ENCODE peak calls at places on chromosomes 4 and X, in eight cellular contexts. C is WERI-Rb-1, B is thoracic aorta, Q is heart right ventricle, M is fibroblast of lung, L is left ventricle myocardium inferior, S is IMR-90, W is body of pancreas. V is an unnamed sample. For H3K36me3, the result is how much of the 10 kb centered on the place peaks cover.

GRCh38 chr4:108950158-108950915 is 187.5 kb upstream of the ETNPPL start:
- DNase-seq in B (no peak), M (peak), L (no peak), Q (no peak), W (no peak), C (no peak), S (no peak), V (no peak)

GRCh38 chr4:5039800-5040199 is 11.5 kb upstream of the STK32B start:
- DNase-seq in W (no peak), C (no peak), M (no peak), B (no peak), L (no peak), S (no peak), Q (no peak), V (no peak)

GRCh38 chrX:133856819-133857218 is 128.6 kb downstream of the GPC3 start:
- DNase-seq in C (no peak), Q (no peak), M (no peak), B (no peak), L (no peak), W (no peak), S (no peak), V (no peak)

GRCh38 chr4:99054428-99054994 is 34.1 kb downstream of the ADH5 start:
- DNase-seq in M (no peak), S (no peak), Q (no peak), B (no peak), W (no peak), C (no peak), L (no peak), V (no peak)

GRCh38 chr4:107896158-107896645 is 35.1 kb upstream of the CYP2U1 start:
- DNase-seq in W (no peak), Q (no peak), B (no peak), M (peak), L (no peak), C (no peak), S (peak), V (peak)

GRCh38 chrX:11143931-11144678 is 33.0 kb downstream of the HCCS start:
- DNase-seq in S (peak), C (peak), B (peak), L (no peak), Q (no peak), M (peak), W (peak), V (peak)

GRCh38 chr4:78629991-78630541 is 78.5 kb downstream of the ANXA3 start:
- DNase-seq in L (no peak), S (no peak), M (no peak), W (peak), Q (no peak), C (no peak), B (no peak), V (no peak)

GRCh38 chrX:45775462-45775861 is 574.8 kb upstream of the DIPK2B start:
- DNase-seq in S (peak), B (no peak), W (no peak), L (no peak), Q (no peak), M (peak), C (no peak), V (peak)

GRCh38 chrX:153969904-153970397 is 1.7 kb downstream of the HCFC1 start:
- DNase-seq in W (no peak), Q (no peak), C (no peak), B (no peak), M (peak), L (no peak), S (peak), V (no peak)

GRCh38 chr4:67754288-67754687 is at the start of gene GNRHR:
- DNase-seq in W (no peak), B (no peak), L (no peak), C (no peak), M (no peak), S (no peak), Q (no peak), V (no peak)

GRCh38 chrX:124475358-124475757 is 129.0 kb downstream of the SH2D1A start:
- DNase-seq in M (no peak), C (no peak), W (no peak), B (no peak), L (no peak), S (no peak), Q (no peak), V (no peak)

GRCh38 chr4:143381171-143382118 is 44.8 kb downstream of the GAB1 start:
- DNase-seq in S (peak), C (no peak), B (peak), L (peak), W (peak), M (peak), Q (peak), V (peak)

GRCh38 chr4:185359767-185360446 is 35.8 kb downstream of the LRP2BP start:
- DNase-seq in W (no peak), L (no peak), M (peak), S (peak), B (no peak), C (no peak), Q (no peak), V (peak)

GRCh38 chrX:129706395-129707072 is 32.2 kb upstream of the XPNPEP2 start:
- DNase-seq in M (no peak), S (no peak), Q (peak), C (no peak), L (peak), B (no peak), W (no peak), V (no peak)

GRCh38 chr4:147093206-147093605 is 147.5 kb upstream of the TTC29 start:
- DNase-seq in Q (no peak), W (no peak), S (no peak), L (no peak), B (no peak), C (no peak), M (no peak), V (no peak)

GRCh38 chrX:6223516-6223915 is 5.2 kb downstream of the NLGN4X start:
- DNase-seq in B (no peak), C (no peak), W (no peak), L (no peak), S (no peak), M (peak), Q (no peak), V (no peak)

GRCh38 chr4:94934864-94935263 is 177.1 kb downstream of the BMPR1B start:
- DNase-seq in S (peak), L (no peak), B (no peak), M (peak), W (no peak), Q (no peak), C (no peak), V (peak)

GRCh38 chrX:24767557-24767956 is 73.8 kb downstream of the POLA1 start:
- DNase-seq in Q (no peak), L (no peak), B (no peak), W (no peak), M (peak), C (no peak), S (peak), V (peak)

GRCh38 chr4:150126201-150126879 is 48.1 kb downstream of the DCLK2 start:
- DNase-seq in B (no peak), Q (no peak), S (peak), C (no peak), W (no peak), L (no peak), M (peak), V (no peak)

GRCh38 chr4:2343476-2343875 is 75.0 kb downstream of the ZFYVE28 start:
- DNase-seq in B (no peak), S (no peak), L (no peak), M (no peak), C (no peak), Q (no peak), W (no peak), V (no peak)

DNA sequence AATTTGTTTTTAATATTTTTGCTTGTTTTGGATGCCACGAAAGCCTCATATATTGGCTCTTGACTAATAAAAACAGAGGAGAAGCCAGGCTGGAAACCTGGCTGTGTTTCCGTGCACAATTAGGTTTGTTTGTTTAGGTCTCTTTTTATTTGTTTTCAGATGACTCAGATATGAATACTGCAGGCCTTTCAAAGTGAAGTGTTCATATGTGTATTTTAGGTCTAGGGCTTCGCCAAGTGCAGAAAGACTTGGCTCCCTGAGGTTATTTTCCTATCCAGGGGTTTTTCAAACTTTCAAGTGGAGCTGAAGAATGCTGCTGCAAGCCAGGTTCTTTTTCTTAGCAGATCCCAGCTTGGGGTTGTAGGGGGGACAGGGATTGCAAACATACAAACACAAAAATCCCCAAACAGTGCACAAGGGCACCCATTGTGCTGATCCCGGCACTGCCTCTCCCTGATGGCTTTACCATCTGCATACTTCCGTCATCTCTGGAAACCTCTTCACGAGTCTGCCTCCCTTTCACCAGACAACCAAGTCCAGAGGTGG is 108.4 kb downstream of the SMIM20 start:
- DNase-seq in Q (no peak), C (no peak), B (no peak), W (peak), S (peak), L (no peak), M (peak), V (peak)
- H3K36me3 ChIP-seq in Q (under half), C (under half), B (under half), W (under half), S (under half), L (under half), M (under half), V (under half)

GRCh38 chr4:129438582-129438981 is 342.6 kb downstream of the C4orf33 start:
- DNase-seq in B (no peak), C (no peak), W (no peak), S (no peak), L (no peak), Q (no peak), M (no peak), V (no peak)
- H3K4me3 ChIP-seq in B (no peak), C (no peak), W (no peak), S (no peak), L (no peak), Q (no peak), M (no peak), V (no peak)

GRCh38 chr4:152910521-152910920 is 25.6 kb upstream of the FHDC1 start:
- DNase-seq in Q (no peak), W (no peak), M (no peak), S (no peak), L (no peak), B (no peak), C (no peak), V (no peak)
- TF ChIP-seq CTCF in Q (no peak), W (no peak), M (no peak), S (no peak), L (no peak), B (no peak), C (no peak), V (no peak)

GRCh38 chr4:168914095-168914494 is 96.0 kb downstream of the CBR4 start:
- DNase-seq in S (no peak), L (no peak), M (no peak), W (no peak), B (no peak), Q (no peak), C (no peak), V (no peak)
- H3K36me3 ChIP-seq in S (under half), L (half or more), M (under half), W (under half), B (half or more), Q (under half), C (under half), V (under half)

DNA sequence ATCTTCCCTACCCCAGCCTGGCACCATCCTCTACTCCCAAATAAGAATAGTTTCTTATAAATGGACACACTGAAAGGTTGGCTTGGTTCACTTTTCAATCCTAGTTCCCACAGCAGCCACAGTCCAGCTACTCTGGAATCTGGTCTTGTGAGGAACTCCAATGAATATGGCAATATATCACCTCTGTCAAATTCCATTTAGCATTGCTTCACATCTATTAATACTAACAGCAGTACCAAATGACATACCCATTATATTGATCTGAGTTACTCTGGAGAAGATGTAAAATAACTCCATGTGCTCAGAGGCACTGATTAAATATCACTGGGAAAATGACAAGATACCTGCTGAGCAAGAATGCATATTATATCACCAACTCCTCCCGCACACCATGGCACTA is 8.6 kb downstream of the OPHN1 start:
- DNase-seq in C (no peak), Q (no peak), S (no peak), L (no peak), W (no peak), B (no peak), M (peak), V (no peak)
- H3K4me3 ChIP-seq in C (no peak), Q (no peak), S (no peak), L (no peak), W (no peak), B (no peak), M (no peak), V (no peak)